ENCODE peak calls at places on chromosomes 1 and 21, in ten cellular contexts. P is aorta; D is Peyer's patch; S is fibroblast of pulmonary artery; J is stomach; B is lower lobe of right lung; H is transverse colon; K is CD4-positive, alpha-beta memory T cell; L is skeletal muscle cell; G is lower leg skin. E is an unnamed sample.

GRCh38 chr1:56831874-56832693 is 12.9 kb upstream of the FYB2 start:
- DNase-seq in B (peak; percentile 67), G (peak; percentile 49), S (peak; percentile 95), P (peak; percentile 82), D (peak; percentile 58), K (peak; percentile 55), L (peak; percentile 85), H (peak; percentile 61), J (peak; percentile 72), E (peak; percentile 63)

GRCh38 chr1:28190996-28191645 is 14.6 kb upstream of the PTAFR start:
- DNase-seq in J (no peak), H (no peak), S (peak; percentile 70), L (no peak), K (no peak), G (no peak), P (no peak), D (no peak), B (no peak), E (no peak)

GRCh38 chr21:16137106-16137505 is 407.3 kb downstream of the USP25 start:
- DNase-seq in H (no peak), J (no peak), B (no peak), S (peak; percentile 4), D (no peak), P (no peak), G (no peak), K (no peak), L (no peak), E (no peak)

GRCh38 chr1:221664253-221664652 is 77.6 kb downstream of the DUSP10 start:
- DNase-seq in H (no peak), K (no peak), S (no peak), D (no peak), L (no peak), P (no peak), B (no peak), G (no peak), J (no peak), E (no peak)

GRCh38 chr1:8987881-8988617 is 38.2 kb downstream of the SLC2A7 start:
- DNase-seq in H (peak; percentile 52), D (peak; percentile 65), K (peak; percentile 50), L (no peak), G (no peak), P (peak; percentile 85), B (peak; percentile 57), J (peak; percentile 59), S (peak; percentile 52), E (peak; percentile 75)

GRCh38 chr1:93296555-93297154 is 49.1 kb upstream of the DR1 start:
- DNase-seq in B (no peak), J (no peak), L (no peak), H (no peak), G (no peak), D (no peak), P (no peak), S (no peak), K (no peak), E (no peak)

GRCh38 chr1:172653015-172653709 is 5.7 kb upstream of the FASLG start:
- DNase-seq in S (peak; percentile 61), P (no peak), K (no peak), H (no peak), J (no peak), G (no peak), D (no peak), B (no peak), L (no peak), E (no peak)

GRCh38 chr1:45306319-45306718 is 20.4 kb upstream of the HPDL start:
- DNase-seq in D (no peak), B (no peak), K (no peak), P (no peak), H (no peak), S (no peak), G (no peak), L (peak; percentile 16), J (no peak), E (peak; percentile 70)

GRCh38 chr1:220551001-220551400 is 23.1 kb downstream of the MARK1 start:
- DNase-seq in P (no peak), K (no peak), J (no peak), B (no peak), D (no peak), H (no peak), S (no peak), L (no peak), G (no peak), E (no peak)

GRCh38 chr1:112144738-112145426 is 155.4 kb upstream of the KCND3 start:
- DNase-seq in D (no peak), S (no peak), K (no peak), H (no peak), P (no peak), J (no peak), L (no peak), B (no peak), G (no peak), E (no peak)

GRCh38 chr1:207035877-207036558 is 3.5 kb upstream of the C1orf116 start:
- DNase-seq in J (no peak), K (no peak), G (no peak), S (no peak), P (no peak), D (no peak), L (no peak), B (no peak), H (no peak), E (no peak)

GRCh38 chr1:150089846-150090520 is 22.4 kb downstream of the VPS45 start:
- DNase-seq in K (no peak), S (no peak), D (no peak), L (no peak), H (no peak), B (no peak), P (no peak), G (no peak), J (no peak), E (peak; percentile 44)

GRCh38 chr1:54581621-54582035 is 33.6 kb downstream of the ACOT11 start:
- DNase-seq in B (peak; percentile 94), G (peak; percentile 73), P (peak; percentile 98), D (peak; percentile 73), H (peak; percentile 89), K (no peak), S (peak; percentile 84), L (peak; percentile 43), J (peak; percentile 97), E (no peak)

GRCh38 chr1:54993140-54993539 is 5.6 kb upstream of the BSND start:
- DNase-seq in P (no peak), H (no peak), S (no peak), B (no peak), D (peak; percentile 32), J (no peak), G (no peak), L (no peak), K (no peak), E (no peak)

GRCh38 chr21:33985117-33986050 is 69.8 kb upstream of the ATP5PO start:
- DNase-seq in K (no peak), D (no peak), J (no peak), S (no peak), P (no peak), G (no peak), H (no peak), L (no peak), B (no peak), E (no peak)

GRCh38 chr1:51558375-51558924 is 39.4 kb upstream of the EPS15 start:
- DNase-seq in S (peak; percentile 90), L (no peak), B (no peak), K (no peak), H (no peak), J (no peak), G (no peak), D (no peak), P (no peak), E (no peak)
- H3K4me3 ChIP-seq in S (no peak overlapping the region), L (no peak overlapping the region), B (no peak overlapping the region), K (no peak overlapping the region), H (no peak overlapping the region), J (no peak overlapping the region), G (no peak overlapping the region), D (no peak overlapping the region), P (no peak overlapping the region), E (no peak overlapping the region)

DNA sequence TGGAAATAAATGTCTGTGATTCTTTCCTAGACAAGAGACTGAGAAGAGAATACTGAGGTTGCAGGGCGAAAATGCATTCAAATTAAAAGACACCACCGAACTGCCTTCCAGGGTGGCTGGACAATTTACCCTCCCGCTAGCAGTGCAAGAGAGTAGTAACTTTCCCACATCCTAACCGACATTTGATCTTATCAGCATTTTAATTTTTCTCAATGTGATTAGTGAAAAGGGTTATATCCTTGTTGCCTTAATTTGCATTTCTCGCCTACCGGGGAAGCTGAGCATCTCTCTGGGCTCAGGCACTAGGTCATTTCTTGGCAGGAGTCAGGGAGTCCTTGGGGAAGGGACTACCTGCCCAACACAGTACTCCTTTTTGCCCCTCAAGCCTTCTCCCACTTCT is 2.8 kb downstream of the TNFRSF8 start:
- DNase-seq in K (peak; percentile 31), G (no peak), L (no peak), S (no peak), H (no peak), B (no peak), P (no peak), J (no peak), D (no peak), E (no peak)
- H3K4me3 ChIP-seq in K (no peak overlapping the region), G (no peak overlapping the region), L (no peak overlapping the region), S (no peak overlapping the region), H (no peak overlapping the region), B (no peak overlapping the region), P (no peak overlapping the region), J (no peak overlapping the region), D (no peak overlapping the region), E (no peak overlapping the region)

GRCh38 chr1:157696966-157697628 is 3.5 kb downstream of the FCRL3 start:
- DNase-seq in H (no peak), J (no peak), K (no peak), D (no peak), L (no peak), B (no peak), G (no peak), P (no peak), S (no peak), E (peak; percentile 22)
- H3K4me3 ChIP-seq in H (no peak overlapping the region), J (no peak overlapping the region), K (no peak overlapping the region), D (no peak overlapping the region), L (no peak overlapping the region), B (no peak overlapping the region), G (no peak overlapping the region), P (no peak overlapping the region), S (no peak overlapping the region), E (no peak overlapping the region)

GRCh38 chr1:204516180-204516879 is at the start of gene MDM4:
- DNase-seq in S (peak; percentile 98), D (peak; percentile 92), P (peak; percentile 95), H (peak; percentile 93), K (peak; percentile 93), G (peak; percentile 91), L (peak; percentile 89), J (peak; percentile 92), B (peak; percentile 94), E (peak; percentile 98)

GRCh38 chr1:204509186-204509635 is 7.0 kb upstream of the MDM4 start:
- DNase-seq in J (no peak), S (no peak), D (no peak), H (no peak), K (no peak), P (no peak), G (no peak), L (no peak), B (no peak), E (no peak)

GRCh38 chr1:204511366-204511765 is 4.8 kb upstream of the MDM4 start:
- DNase-seq in D (no peak), G (no peak), H (no peak), J (no peak), P (no peak), K (no peak), L (no peak), S (no peak), B (no peak), E (no peak)

GRCh38 chr1:204513117-204513716 is 3.0 kb upstream of the MDM4 start:
- DNase-seq in J (no peak), G (no peak), B (peak; percentile 78), H (no peak), L (no peak), D (no peak), S (no peak), K (peak; percentile 82), P (no peak), E (peak; percentile 96)

GRCh38 chr1:204514841-204515240 is 1.4 kb upstream of the MDM4 start:
- DNase-seq in P (no peak), S (no peak), G (no peak), H (no peak), L (no peak), J (no peak), B (no peak), D (no peak), K (no peak), E (peak; percentile 74)
- H3K4me3 ChIP-seq in P (no peak overlapping the region), S (no peak overlapping the region), G (no peak overlapping the region), H (no peak overlapping the region), L (no peak overlapping the region), J (no peak overlapping the region), B (no peak overlapping the region), D (no peak overlapping the region), K (no peak overlapping the region), E (peak overlapping the region; percentile 88)

E was measured in OCI-LY7.